ENCODE peak calls at places on chromosomes 6 and 20, in five cellular contexts. P is AG09309, E is HTR-8/SVneo, C is nucleus accumbens, U is epithelial cell of esophagus. L is an unnamed sample.

GRCh38 chr20:59645761-59646171 is 41.4 kb downstream of the PHACTR3 start:
- DNase-seq in P (no peak), E (no peak), C (peak), U (no peak), L (peak)

GRCh38 chr20:33262658-33263065 is 20.4 kb upstream of the BPIFB1 start:
- DNase-seq in P (no peak), E (peak), C (peak), U (peak), L (peak)

GRCh38 chr6:75524322-75524972 is 30.8 kb upstream of the FILIP1 start:
- DNase-seq in P (peak), E (peak), C (no peak), U (peak), L (peak)

GRCh38 chr6:4872841-4873240 is 96.6 kb downstream of the CDYL start:
- DNase-seq in P (no peak), E (no peak), C (no peak), U (no peak), L (no peak)

GRCh38 chr6:160991411-160992322 is at the start of gene MAP3K4:
- DNase-seq in P (no peak), E (peak), C (peak), U (peak), L (peak)

GRCh38 chr20:47676219-47676721 is 109.0 kb downstream of the SULF2 start:
- DNase-seq in P (no peak), E (no peak), C (no peak), U (no peak), L (no peak)

GRCh38 chr20:7392551-7392950 is 547.7 kb downstream of the HAO1 start:
- DNase-seq in P (no peak), E (no peak), C (no peak), U (peak), L (no peak)

GRCh38 chr6:154164397-154164796 is 125.4 kb downstream of the OPRM1 start:
- DNase-seq in P (peak), E (no peak), C (no peak), U (no peak), L (no peak)

GRCh38 chr20:19644085-19644484 is 114.0 kb upstream of the RIN2 start:
- DNase-seq in P (no peak), E (no peak), C (no peak), U (peak), L (no peak)

GRCh38 chr20:61292821-61293612 is 41.0 kb downstream of the CDH4 start:
- DNase-seq in P (no peak), E (no peak), C (no peak), U (no peak), L (no peak)

GRCh38 chr6:21200056-21200870 is 393.3 kb upstream of the SOX4 start:
- DNase-seq in P (no peak), E (no peak), C (no peak), U (peak), L (peak)

GRCh38 chr6:2626381-2626780 is 124.3 kb downstream of the MYLK4 start:
- DNase-seq in P (no peak), E (no peak), C (no peak), U (no peak), L (no peak)

GRCh38 chr20:43188234-43188653 is 1.5 kb downstream of the PTPRT start:
- DNase-seq in P (no peak), E (no peak), C (no peak), U (no peak), L (no peak)

GRCh38 chr6:96899019-96899418 is 1.3 kb upstream of the NDUFAF4 start:
- DNase-seq in P (no peak), E (peak), C (peak), U (peak), L (no peak)

GRCh38 chr6:31462026-31462963 is 35.6 kb upstream of the MICB start:
- DNase-seq in P (no peak), E (no peak), C (no peak), U (no peak), L (no peak)

GRCh38 chr6:33822575-33823395 is 19.0 kb upstream of the MLN start:
- DNase-seq in P (no peak), E (peak), C (no peak), U (peak), L (peak)

L was measured in islet precursor cell.